ENCODE peak calls at places on chromosomes 11 and 22, in eight cellular contexts. V, C, I, T, U, K, Y and J are unnamed samples.

GRCh38 chr11:134530826-134531225 is 118.8 kb upstream of the B3GAT1 start:
- DNase-seq in Y (no peak), V (peak), K (no peak), I (no peak), C (no peak), T (no peak), U (peak), J (no peak)

GRCh38 chr22:26918236-26918635 is 260.8 kb downstream of the MIAT start:
- DNase-seq in C (no peak), T (no peak), U (no peak), V (no peak), Y (no peak), K (no peak), I (no peak), J (no peak)

GRCh38 chr22:21450320-21450831 is 16.8 kb upstream of the TMEM191C start:
- DNase-seq in V (peak), T (no peak), U (peak), Y (peak), C (no peak), K (peak), I (no peak), J (no peak)

GRCh38 chr11:68998390-68998911 is 14.6 kb downstream of the MRGPRF start:
- DNase-seq in I (peak), Y (no peak), U (peak), C (peak), K (peak), V (peak), T (peak), J (no peak)

GRCh38 chr11:76653674-76654309 is 16.8 kb downstream of the LRRC32 start:
- DNase-seq in K (no peak), C (peak), V (no peak), I (peak), T (peak), U (peak), Y (no peak), J (no peak)

GRCh38 chr22:41919357-41920224 is 4.7 kb upstream of the SHISA8 start:
- DNase-seq in V (no peak), T (peak), Y (peak), I (no peak), C (peak), U (no peak), K (peak), J (peak)

GRCh38 chr11:31817621-31818493 is 6.7 kb upstream of the PAX6 start:
- DNase-seq in V (no peak), U (no peak), Y (peak), C (no peak), T (no peak), I (no peak), K (peak), J (no peak)

GRCh38 chr11:67287355-67288197 is 1.5 kb upstream of the ANKRD13D start:
- DNase-seq in K (peak), V (no peak), I (no peak), Y (no peak), T (no peak), C (no peak), U (no peak), J (no peak)

GRCh38 chr11:67558084-67558772 is 25.4 kb upstream of the GSTP1 start:
- DNase-seq in I (peak), U (no peak), V (no peak), Y (no peak), C (no peak), K (peak), T (no peak), J (no peak)

GRCh38 chr22:50624347-50625130 is 3.4 kb downstream of the ARSA start:
- DNase-seq in Y (no peak), C (no peak), T (no peak), I (no peak), U (no peak), V (no peak), K (no peak), J (no peak)

GRCh38 chr11:110389946-110390345 is 39.8 kb upstream of the FDX1 start:
- DNase-seq in V (no peak), I (no peak), T (no peak), K (no peak), U (no peak), C (no peak), Y (no peak), J (no peak)

GRCh38 chr11:47466701-47467250 is 17.8 kb upstream of the RAPSN start:
- DNase-seq in I (peak), K (peak), Y (no peak), C (no peak), T (peak), U (peak), V (no peak), J (no peak)

GRCh38 chr11:60915250-60915914 is 1.4 kb downstream of the TMEM109 start:
- DNase-seq in Y (no peak), C (peak), K (peak), I (peak), U (peak), V (no peak), T (peak), J (no peak)

GRCh38 chr22:23070418-23071162 is at the start of gene GNAZ:
- DNase-seq in Y (peak), V (no peak), C (no peak), K (peak), I (no peak), T (no peak), U (peak), J (no peak)

GRCh38 chr11:8829556-8829955 is 81.4 kb upstream of the AKIP1 start:
- DNase-seq in Y (no peak), K (no peak), T (no peak), V (peak), C (no peak), I (no peak), U (no peak), J (no peak)

GRCh38 chr11:59770324-59770723 is 15.1 kb downstream of the STX3 start:
- DNase-seq in Y (no peak), V (no peak), I (no peak), U (no peak), C (no peak), K (no peak), T (no peak), J (no peak)

GRCh38 chr22:23458663-23459541 is 121.2 kb downstream of the IGLL1 start:
- DNase-seq in C (no peak), Y (no peak), V (no peak), I (no peak), T (no peak), U (no peak), K (no peak), J (no peak)

DNA sequence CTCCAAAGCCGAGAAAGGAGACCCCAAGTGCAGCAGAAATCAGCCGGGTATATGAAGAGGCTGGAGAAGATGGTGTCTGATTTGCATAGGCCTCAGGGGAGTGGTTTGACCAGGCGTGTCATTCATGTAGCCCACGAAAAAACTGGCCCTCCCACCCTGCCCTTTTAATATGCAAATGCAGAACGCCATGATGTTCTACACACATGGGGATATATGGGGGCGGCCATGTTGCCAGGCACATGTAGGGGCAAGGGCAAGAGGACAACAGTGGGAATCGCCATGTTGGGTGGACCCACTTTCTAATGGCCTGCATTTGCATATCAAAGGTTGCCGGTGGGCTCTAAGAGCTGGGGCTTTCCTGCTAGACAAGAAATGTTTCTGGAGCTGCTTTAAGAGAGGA is 86.4 kb downstream of the ISX start:
- DNase-seq in Y (no peak), V (no peak), I (no peak), K (no peak), C (no peak), T (no peak), U (no peak), J (no peak)
- TF ChIP-seq CTCF in Y (no peak), V (no peak), I (no peak), K (no peak), C (no peak), T (no peak), U (no peak), J (no peak)

DNA sequence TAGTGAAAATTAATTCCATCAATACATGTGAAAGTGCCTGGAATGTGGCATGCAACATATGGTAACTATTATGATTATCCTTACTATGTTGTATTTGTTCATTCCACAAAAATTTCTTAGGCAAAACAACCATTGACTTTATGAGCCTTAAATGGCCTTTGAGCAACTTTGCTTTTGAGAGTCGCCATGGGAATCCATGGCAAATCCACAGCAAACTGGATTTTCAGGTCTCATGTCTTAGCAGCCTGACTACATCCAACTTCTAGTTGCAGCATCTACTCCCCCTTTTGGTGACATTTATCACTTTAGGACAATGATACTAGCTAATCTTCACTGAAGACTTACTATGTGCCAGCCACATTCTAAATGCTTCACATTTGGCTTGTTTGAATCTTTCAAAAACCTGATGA is 56.8 kb downstream of the SLC1A2 start:
- DNase-seq in U (no peak), I (no peak), K (no peak), C (peak), T (no peak), Y (no peak), V (no peak), J (no peak)
- TF ChIP-seq CTCF in U (no peak), I (no peak), K (no peak), C (no peak), T (no peak), Y (no peak), V (no peak), J (no peak)

GRCh38 chr11:130215531-130216220 is 56.1 kb downstream of the ST14 start:
- DNase-seq in U (no peak), V (peak), I (no peak), T (no peak), C (no peak), Y (no peak), K (peak), J (no peak)
- TF ChIP-seq CTCF in U (no peak), V (no peak), I (no peak), T (no peak), C (no peak), Y (no peak), K (no peak), J (no peak)

DNA sequence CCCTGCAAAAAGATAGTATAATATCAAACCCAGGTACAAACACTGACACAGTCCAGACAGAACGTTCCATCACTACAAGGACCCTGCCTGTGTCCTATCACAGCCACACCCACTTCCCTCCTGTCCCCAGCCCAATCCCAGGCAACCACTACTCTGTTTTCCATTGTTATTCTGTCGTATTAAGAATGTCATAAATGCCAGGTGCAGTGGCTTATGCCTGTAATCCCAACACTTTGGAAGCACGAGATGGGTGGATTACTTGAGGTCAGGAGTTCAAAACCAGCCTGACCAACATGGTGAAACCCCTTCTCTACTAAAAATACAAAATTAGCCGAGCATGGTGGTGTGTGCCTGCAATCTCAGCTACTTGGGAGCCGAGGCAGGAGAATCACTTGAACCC is 89.0 kb downstream of the TRMU start:
- DNase-seq in Y (no peak), T (no peak), C (no peak), V (no peak), U (no peak), I (no peak), K (no peak), J (no peak)
- TF ChIP-seq CTCF in Y (no peak), T (no peak), C (no peak), V (no peak), U (no peak), I (no peak), K (no peak), J (no peak)

DNA sequence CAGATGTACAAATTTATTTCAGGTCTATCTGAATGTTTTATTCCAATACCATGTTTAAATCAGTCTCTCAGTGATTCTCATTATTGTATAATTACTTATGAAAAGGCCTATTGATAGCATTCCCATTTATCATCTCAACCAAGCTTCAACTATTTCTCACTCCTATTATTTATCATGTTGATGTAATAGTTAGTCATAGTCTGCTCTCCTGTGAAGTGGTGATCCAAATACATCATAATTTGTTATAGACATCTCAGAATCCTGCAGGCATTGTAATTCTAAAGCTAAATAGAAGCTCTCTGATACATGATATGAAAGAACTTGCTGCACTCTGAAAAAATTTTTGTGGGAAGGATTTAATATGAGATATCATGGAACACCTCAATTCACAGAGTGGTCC is 21.8 kb upstream of the OR8G1 start:
- DNase-seq in C (no peak), T (no peak), V (no peak), U (no peak), I (no peak), Y (no peak), K (no peak), J (no peak)
- TF ChIP-seq CTCF in C (no peak), T (no peak), V (no peak), U (no peak), I (no peak), Y (no peak), K (no peak), J (no peak)

GRCh38 chr11:2526808-2527381 is 82.1 kb downstream of the KCNQ1 start:
- DNase-seq in U (peak), Y (no peak), K (peak), T (no peak), C (no peak), I (no peak), V (peak), J (no peak)
- TF ChIP-seq CTCF in U (no peak), Y (no peak), K (peak), T (no peak), C (no peak), I (no peak), V (peak), J (peak)

GRCh38 chr11:85590848-85591483 is 36.2 kb downstream of the DLG2 start:
- DNase-seq in K (no peak), U (no peak), T (peak), V (no peak), C (peak), Y (no peak), I (peak), J (no peak)
- TF ChIP-seq CTCF in K (no peak), U (peak), T (peak), V (peak), C (peak), Y (peak), I (no peak), J (peak)

GRCh38 chr11:33109242-33109641 is 52.0 kb downstream of the CSTF3 start:
- DNase-seq in K (no peak), V (no peak), T (no peak), C (no peak), I (no peak), Y (no peak), U (no peak), J (no peak)
- TF ChIP-seq CTCF in K (no peak), V (no peak), T (no peak), C (no peak), I (no peak), Y (no peak), U (no peak), J (no peak)

GRCh38 chr11:102664001-102664752 is 39.0 kb upstream of the MMP20 start:
- DNase-seq in T (no peak), I (peak), U (no peak), Y (no peak), C (no peak), V (no peak), K (no peak), J (no peak)
- TF ChIP-seq CTCF in T (peak), I (peak), U (no peak), Y (peak), C (peak), V (peak), K (no peak), J (peak)

DNA sequence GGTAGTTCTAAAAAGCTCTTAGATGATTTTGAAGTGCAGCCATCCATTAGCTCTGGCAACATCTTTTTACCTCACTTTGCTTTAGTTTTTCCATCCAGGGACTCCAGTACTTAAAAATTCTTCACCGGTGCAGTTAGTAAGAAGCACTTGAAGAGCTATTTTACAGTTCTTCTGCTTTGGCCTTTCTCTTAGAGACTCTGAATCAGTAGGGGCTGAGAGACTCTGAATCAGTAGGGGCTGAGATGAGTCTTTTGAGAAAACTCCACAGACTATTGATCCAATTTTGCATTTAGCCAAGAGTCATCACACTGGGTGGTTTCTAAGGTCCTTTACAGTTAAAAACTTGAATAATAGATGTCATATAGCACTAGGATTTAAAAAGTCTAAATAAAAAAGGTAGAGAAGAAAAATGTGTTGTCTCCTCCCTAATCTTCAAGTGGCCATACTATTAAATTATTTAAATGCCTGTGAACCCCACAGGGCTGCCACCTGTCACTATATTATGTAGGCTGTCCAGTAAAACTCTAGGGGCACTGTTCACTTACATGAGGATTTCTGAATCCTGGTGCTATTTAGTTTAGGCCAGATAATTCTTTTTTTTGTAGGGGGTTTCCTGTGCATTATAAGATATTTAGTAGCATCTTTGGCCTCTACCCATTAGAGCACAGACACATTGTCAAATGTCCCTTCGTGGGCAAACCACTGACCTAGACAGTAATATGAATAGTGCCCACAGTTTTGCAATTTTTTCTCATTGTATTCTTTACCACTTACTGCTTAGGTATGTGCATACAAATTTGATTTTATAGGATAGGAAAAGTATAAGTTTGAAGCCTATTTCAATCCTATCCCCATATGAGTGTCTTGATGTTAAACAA is 26.3 kb upstream of the HIKESHI start:
- DNase-seq in U (no peak), C (no peak), I (no peak), T (no peak), Y (no peak), V (no peak), K (no peak), J (no peak)
- TF ChIP-seq CTCF in U (no peak), C (no peak), I (no peak), T (no peak), Y (peak), V (peak), K (no peak), J (no peak)